ENCODE peak calls at places on chromosomes 2 and 18, in seven cellular contexts. P is NCI-H1092, M is SK-N-SH, Y is cardiac fibroblast, F is pulmonary artery endothelial cell, R is NCI-H2081, V is right atrium auricular region. S is an unnamed sample.

GRCh38 chr18:48942086-48942485 is 8.7 kb downstream of the SMAD7 start:
- DNase-seq in P (no peak), M (no peak), Y (no peak), F (no peak), R (no peak), V (no peak), S (no peak)

GRCh38 chr2:46865181-46865970 is 50.2 kb downstream of the MCFD2 start:
- DNase-seq in P (no peak), M (no peak), Y (no peak), F (no peak), R (no peak), V (no peak), S (no peak)

GRCh38 chr2:15920696-15921095 is 19.7 kb upstream of the MYCN start:
- DNase-seq in P (no peak), M (no peak), Y (no peak), F (no peak), R (no peak), V (no peak), S (peak; percentile 25)

GRCh38 chr2:7427293-7428060 is 510.3 kb downstream of the RNF144A start:
- DNase-seq in P (peak; percentile 52), M (peak; percentile 80), Y (peak; percentile 77), F (no peak), R (peak; percentile 79), V (no peak), S (no peak)

GRCh38 chr2:96860065-96861029 is 2.5 kb upstream of the ANKRD39 start:
- DNase-seq in P (no peak), M (peak; percentile 21), Y (no peak), F (no peak), R (no peak), V (no peak), S (no peak)

GRCh38 chr18:51051105-51051712 is 21.2 kb downstream of the SMAD4 start:
- DNase-seq in P (peak; percentile 10), M (peak; percentile 47), Y (peak; percentile 75), F (no peak), R (no peak), V (no peak), S (no peak)

GRCh38 chr2:221969087-221969829 is 329.5 kb downstream of the PAX3 start:
- DNase-seq in P (peak; percentile 4), M (peak; percentile 40), Y (peak; percentile 51), F (peak; percentile 3), R (peak; percentile 10), V (no peak), S (no peak)

GRCh38 chr2:14354231-14354630 is 278.3 kb upstream of the LRATD1 start:
- DNase-seq in P (no peak), M (no peak), Y (no peak), F (no peak), R (no peak), V (no peak), S (no peak)

GRCh38 chr2:196435189-196435588 is 204.3 kb upstream of the CCDC150 start:
- DNase-seq in P (no peak), M (no peak), Y (peak; percentile 15), F (no peak), R (no peak), V (no peak), S (no peak)

GRCh38 chr2:33375054-33375453 is 101.4 kb upstream of the RASGRP3 start:
- DNase-seq in P (no peak), M (no peak), Y (peak; percentile 85), F (peak; percentile 51), R (no peak), V (no peak), S (no peak)

GRCh38 chr2:37274354-37274965 is 43.0 kb downstream of the NDUFAF7 start:
- DNase-seq in P (no peak), M (no peak), Y (peak; percentile 41), F (no peak), R (no peak), V (no peak), S (no peak)

GRCh38 chr2:169933124-169933711 is 106.0 kb downstream of the UBR3 start:
- DNase-seq in P (no peak), M (peak; percentile 54), Y (peak; percentile 74), F (peak; percentile 30), R (peak; percentile 34), V (no peak), S (no peak)

GRCh38 chr18:10169064-10169562 is 255.3 kb downstream of the VAPA start:
- DNase-seq in P (peak; percentile 8), M (peak; percentile 48), Y (peak; percentile 83), F (peak; percentile 52), R (no peak), V (no peak), S (no peak)

GRCh38 chr2:189124175-189124574 is 55.4 kb downstream of the COL5A2 start:
- DNase-seq in P (no peak), M (no peak), Y (no peak), F (no peak), R (no peak), V (no peak), S (no peak)

GRCh38 chr2:230269715-230270114 is 44.2 kb downstream of the SP140 start:
- DNase-seq in P (no peak), M (no peak), Y (no peak), F (no peak), R (no peak), V (no peak), S (no peak)

GRCh38 chr2:24359129-24359528 is 1.2 kb downstream of the ITSN2 start:
- DNase-seq in P (no peak), M (no peak), Y (no peak), F (no peak), R (no peak), V (no peak), S (no peak)

GRCh38 chr2:179981085-179981484 is 26.0 kb downstream of the CWC22 start:
- DNase-seq in P (no peak), M (no peak), Y (peak; percentile 64), F (peak; percentile 17), R (peak; percentile 27), V (no peak), S (no peak)

GRCh38 chr2:23246992-23247683 is 137.8 kb upstream of the KLHL29 start:
- DNase-seq in P (no peak), M (no peak), Y (no peak), F (no peak), R (no peak), V (no peak), S (no peak)

GRCh38 chr18:3455938-3456685 is 6.1 kb downstream of the TGIF1 start:
- DNase-seq in P (no peak), M (no peak), Y (peak; percentile 50), F (no peak), R (no peak), V (no peak), S (no peak)

GRCh38 chr2:221574231-221574570 is 2.1 kb upstream of the EPHA4 start:
- DNase-seq in P (no peak), M (no peak), Y (peak; percentile 27), F (no peak), R (no peak), V (no peak), S (no peak)